ENCODE peak calls at places on chromosomes 7 and 10, in nine cellular contexts. Q, F, I, K, X, V, L, E and C are unnamed samples. For H3K4me1, the result is how much of the 10 kb centered on the place peaks cover.

GRCh38 chr10:48458662-48459048 is 146.2 kb downstream of the ARHGAP22 start:
- DNase-seq in F (no peak), K (no peak), X (no peak), E (no peak), I (no peak), L (no peak), V (no peak), Q (no peak), C (no peak)

GRCh38 chr10:1454428-1454827 is 282.9 kb downstream of the ADARB2 start:
- DNase-seq in K (no peak), V (no peak), E (no peak), X (no peak), I (no peak), F (no peak), L (no peak), Q (no peak), C (no peak)

GRCh38 chr7:27210441-27211083 is 10.7 kb upstream of the HOXA13 start:
- DNase-seq in F (peak), L (peak), E (no peak), V (peak), X (peak), Q (no peak), I (no peak), K (peak), C (no peak)

GRCh38 chr10:120765241-120765803 is 85.8 kb upstream of the WDR11 start:
- DNase-seq in Q (no peak), F (no peak), K (no peak), E (no peak), L (no peak), V (no peak), X (no peak), I (no peak), C (no peak)

GRCh38 chr7:25495342-25495855 is 267.1 kb upstream of the NPVF start:
- DNase-seq in X (no peak), K (no peak), E (no peak), V (no peak), I (peak), L (no peak), Q (no peak), F (no peak), C (no peak)

GRCh38 chr10:122344741-122345258 is 29.7 kb upstream of the PLEKHA1 start:
- DNase-seq in K (no peak), F (peak), V (peak), E (no peak), Q (no peak), X (peak), L (peak), I (no peak), C (no peak)

GRCh38 chr7:484365-485101 is 35.1 kb downstream of the PDGFA start:
- DNase-seq in X (no peak), L (no peak), I (no peak), K (peak), Q (peak), F (no peak), E (peak), V (no peak), C (no peak)

GRCh38 chr7:15305002-15305600 is 256.7 kb downstream of the AGMO start:
- DNase-seq in K (peak), Q (no peak), I (peak), E (no peak), X (peak), V (peak), F (peak), L (peak), C (no peak)

GRCh38 chr10:117673208-117673607 is 130.7 kb downstream of the EMX2 start:
- DNase-seq in Q (no peak), X (no peak), L (no peak), K (no peak), V (no peak), F (no peak), E (no peak), I (no peak), C (no peak)

GRCh38 chr10:16594106-16594505 is 72.4 kb upstream of the C1QL3 start:
- DNase-seq in X (no peak), F (no peak), E (no peak), K (no peak), I (no peak), V (no peak), L (no peak), Q (no peak), C (no peak)

GRCh38 chr7:98870071-98870651 is 347 bp upstream of the TMEM130 start:
- DNase-seq in E (peak), K (peak), X (peak), F (peak), Q (peak), I (peak), L (peak), V (peak), C (no peak)

GRCh38 chr7:13077466-13077865 is 390.0 kb downstream of the ARL4A start:
- DNase-seq in Q (no peak), E (no peak), K (no peak), L (peak), X (no peak), F (peak), I (no peak), V (peak), C (no peak)

GRCh38 chr7:116097365-116098009 is 66.9 kb upstream of the TFEC start:
- DNase-seq in I (no peak), F (peak), K (no peak), E (no peak), L (peak), Q (no peak), V (peak), X (no peak), C (no peak)

GRCh38 chr10:42646692-42647640 is 8.6 kb upstream of the ZNF33B start:
- DNase-seq in L (no peak), X (no peak), I (no peak), E (no peak), F (no peak), Q (no peak), V (no peak), K (no peak), C (peak)

GRCh38 chr10:58781873-58782488 is 269.3 kb downstream of the BICC1 start:
- DNase-seq in K (no peak), V (peak), X (no peak), I (no peak), E (no peak), F (peak), L (peak), Q (no peak), C (no peak)

GRCh38 chr10:88989824-88990527 is 622 bp upstream of the FAS start:
- DNase-seq in L (peak), I (no peak), X (no peak), K (peak), E (peak), F (peak), V (peak), Q (no peak), C (no peak)

GRCh38 chr10:88986549-88987242 is 3.9 kb upstream of the FAS start:
- DNase-seq in V (peak), Q (no peak), I (peak), F (peak), K (no peak), E (no peak), X (no peak), L (no peak), C (no peak)

GRCh38 chr10:88987840-88988239 is 2.8 kb upstream of the FAS start:
- DNase-seq in Q (no peak), K (no peak), L (no peak), E (no peak), V (no peak), X (no peak), F (no peak), I (no peak), C (no peak)

GRCh38 chr10:88989423-88989822 is 1.2 kb upstream of the FAS start:
- DNase-seq in L (no peak), I (no peak), F (no peak), X (no peak), V (no peak), E (no peak), Q (no peak), K (no peak), C (no peak)

DNA sequence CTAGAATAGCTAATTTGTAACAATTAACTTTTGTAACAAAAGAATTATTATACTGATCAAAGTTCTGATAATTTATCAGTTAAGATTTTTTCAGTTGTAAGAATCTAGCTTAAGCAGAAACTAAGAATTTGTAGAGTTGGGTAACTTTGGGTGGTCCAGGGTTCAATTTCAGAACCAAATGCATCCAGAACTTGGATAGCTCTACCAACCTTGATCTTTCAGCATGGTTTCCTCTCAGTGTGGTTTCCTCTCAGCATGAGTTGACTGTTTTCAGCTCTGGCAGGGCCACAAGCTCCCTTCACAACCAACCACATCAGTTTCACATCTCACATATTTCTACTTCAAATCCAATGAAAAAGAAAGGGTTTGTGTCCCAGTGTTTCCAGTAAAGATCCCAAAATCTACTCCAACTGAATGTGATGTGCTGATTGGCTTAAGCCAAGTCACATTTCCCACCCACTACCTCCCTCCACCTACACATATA is 3.3 kb upstream of the FAS start:
- DNase-seq in X (no peak), E (no peak), L (no peak), V (no peak), K (no peak), Q (no peak), I (no peak), F (no peak), C (no peak)
- TF ChIP-seq CTCF in X (no peak), E (no peak), L (no peak), V (no peak), K (no peak), Q (no peak), I (no peak), F (no peak), C (no peak)

GRCh38 chr10:125140151-125140550 is 20.2 kb downstream of the CTBP2 start:
- DNase-seq in I (peak), X (no peak), K (no peak), Q (no peak), F (no peak), V (no peak), E (no peak), L (no peak), C (peak)

GRCh38 chr10:125144209-125144608 is 16.2 kb downstream of the CTBP2 start:
- DNase-seq in E (no peak), X (no peak), F (no peak), Q (no peak), V (no peak), I (no peak), K (no peak), L (no peak), C (no peak)

GRCh38 chr10:125142946-125143345 is 17.4 kb downstream of the CTBP2 start:
- DNase-seq in Q (no peak), E (no peak), I (no peak), K (no peak), L (no peak), X (no peak), F (no peak), V (no peak), C (no peak)

GRCh38 chr10:125141150-125141859 is 19.1 kb downstream of the CTBP2 start:
- DNase-seq in V (no peak), E (no peak), K (no peak), X (no peak), I (peak), F (no peak), L (no peak), Q (no peak), C (no peak)

GRCh38 chr10:125141860-125142484 is 18.4 kb downstream of the CTBP2 start:
- DNase-seq in X (no peak), K (no peak), V (no peak), I (peak), F (no peak), E (no peak), Q (no peak), L (no peak), C (no peak)
- H3K27ac ChIP-seq in X (no peak), K (no peak), V (no peak), I (no peak), F (no peak), E (no peak), Q (no peak), L (no peak), C (no peak)

DNA sequence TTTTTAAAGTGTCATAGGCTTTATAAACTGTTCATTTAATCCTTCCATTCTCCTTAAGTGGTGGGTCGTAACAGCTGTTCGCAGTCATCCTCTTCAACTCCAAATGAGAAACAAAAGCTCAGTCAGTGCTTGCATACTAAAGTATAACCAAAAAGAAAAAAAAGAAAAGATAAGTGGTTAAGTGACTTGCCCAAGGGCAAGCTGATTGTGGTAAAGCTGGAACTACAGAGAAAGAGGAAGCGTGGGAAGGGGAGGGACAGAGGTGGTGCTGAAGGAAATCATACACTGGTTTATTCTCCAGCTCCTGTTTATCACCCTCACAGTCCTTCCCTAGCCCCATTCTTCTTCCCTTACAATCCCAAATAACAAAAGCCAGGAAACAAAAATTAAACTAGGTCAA is 29.6 kb downstream of the IDE start:
- DNase-seq in L (peak), X (no peak), V (peak), K (no peak), I (no peak), F (peak), Q (no peak), E (no peak), C (no peak)
- H3K4me1 ChIP-seq in L (under half), X (under half), V (under half), K (under half), I (under half), F (under half), Q (under half), E (under half), C (under half)

GRCh38 chr7:90244909-90245841 is at the start of gene CFAP69:
- DNase-seq in K (peak), F (peak), L (peak), I (peak), X (peak), V (peak), E (peak), Q (peak), C (peak)
- TF ChIP-seq CTCF in K (peak), F (peak), L (peak), I (no peak), X (peak), V (peak), E (peak), Q (peak), C (peak)